ENCODE peak calls at places on chromosomes 16 and 17, in seven cellular contexts. T is fibroblast of pulmonary artery; Z is dorsolateral prefrontal cortex; A is GM12865; V is CD8-positive, alpha-beta T cell; K is esophagus squamous epithelium; E is tibial artery. F is an unnamed sample.

GRCh38 chr16:20868890-20869289 is 31.3 kb downstream of the DCUN1D3 start:
- DNase-seq in A (no peak), K (no peak), V (no peak), Z (peak), T (peak), E (peak), F (no peak)

GRCh38 chr16:31215287-31216115 is 1.4 kb downstream of the PYDC1 start:
- DNase-seq in K (no peak), A (no peak), T (peak), E (no peak), Z (peak), V (peak), F (peak)

GRCh38 chr16:2253293-2253692 is 1.9 kb upstream of the ECI1 start:
- DNase-seq in T (no peak), E (no peak), V (no peak), K (no peak), Z (no peak), A (no peak), F (no peak)

GRCh38 chr17:78802008-78802407 is 19.9 kb upstream of the CYTH1 start:
- DNase-seq in V (no peak), K (no peak), Z (no peak), T (no peak), A (no peak), E (no peak), F (no peak)

GRCh38 chr17:77841742-77842141 is 116.8 kb upstream of the TNRC6C start:
- DNase-seq in A (no peak), T (no peak), V (no peak), E (peak), K (no peak), Z (no peak), F (no peak)

GRCh38 chr16:58195771-58196170 is 2.1 kb downstream of the CSNK2A2 start:
- DNase-seq in T (no peak), V (no peak), K (no peak), A (no peak), E (no peak), Z (no peak), F (no peak)

GRCh38 chr16:35599429-35600165 is 2140.2 kb downstream of the TP53TG3F start:
- DNase-seq in Z (no peak), T (no peak), E (no peak), A (peak), K (no peak), V (no peak), F (no peak)

GRCh38 chr16:73000020-73000906 is 47.7 kb downstream of the ZFHX3 start:
- DNase-seq in K (no peak), E (peak), V (no peak), A (no peak), Z (peak), T (peak), F (no peak)

GRCh38 chr16:56191807-56192643 is 736 bp downstream of the GNAO1 start:
- DNase-seq in E (no peak), Z (no peak), T (no peak), V (no peak), K (no peak), A (no peak), F (no peak)

GRCh38 chr17:19456016-19456927 is 45.2 kb downstream of the RNF112 start:
- DNase-seq in A (no peak), E (no peak), K (no peak), T (no peak), Z (no peak), V (no peak), F (no peak)

GRCh38 chr16:50605733-50606430 is 57.7 kb downstream of the NKD1 start:
- DNase-seq in V (no peak), T (no peak), Z (no peak), A (no peak), K (no peak), E (peak), F (no peak)

GRCh38 chr17:64736804-64737492 is 74.8 kb upstream of the SMURF2 start:
- DNase-seq in K (no peak), E (no peak), V (peak), T (peak), Z (no peak), A (peak), F (no peak)

GRCh38 chr17:38585805-38586529 is 19.8 kb downstream of the SRCIN1 start:
- DNase-seq in Z (no peak), E (no peak), K (no peak), A (no peak), V (no peak), T (no peak), F (no peak)

GRCh38 chr17:48054238-48055185 is 6.4 kb downstream of the NFE2L1 start:
- DNase-seq in T (peak), A (no peak), Z (peak), K (no peak), V (no peak), E (peak), F (peak)

GRCh38 chr16:72768611-72769010 is 279.3 kb downstream of the ZFHX3 start:
- DNase-seq in V (no peak), K (no peak), A (no peak), Z (no peak), T (peak), E (no peak), F (no peak)

GRCh38 chr17:80888276-80889160 is 103.1 kb upstream of the CHMP6 start:
- DNase-seq in Z (peak), A (no peak), T (no peak), K (no peak), E (no peak), V (no peak), F (no peak)

GRCh38 chr17:2309338-2310143 is 5.8 kb downstream of the SRR start:
- DNase-seq in Z (no peak), T (peak), V (no peak), K (no peak), E (no peak), A (no peak), F (no peak)

GRCh38 chr17:80742091-80742490 is 197.5 kb downstream of the RPTOR start:
- DNase-seq in V (no peak), E (no peak), T (no peak), Z (no peak), K (no peak), A (no peak), F (no peak)

GRCh38 chr17:3890082-3890892 is 2.6 kb downstream of the CAMKK1 start:
- DNase-seq in V (no peak), E (peak), Z (peak), A (no peak), K (no peak), T (peak), F (no peak)

GRCh38 chr17:76700290-76700626 is 10.5 kb downstream of the MXRA7 start:
- DNase-seq in E (no peak), K (no peak), A (no peak), V (no peak), Z (no peak), T (no peak), F (no peak)

GRCh38 chr17:50027639-50028206 is 28.2 kb upstream of the ITGA3 start:
- DNase-seq in E (peak), T (peak), Z (no peak), K (no peak), A (no peak), V (no peak), F (no peak)

GRCh38 chr16:67723151-67723915 is 4.2 kb upstream of the GFOD2 start:
- DNase-seq in Z (no peak), E (peak), A (no peak), T (no peak), K (no peak), V (no peak), F (no peak)

GRCh38 chr16:80664226-80664625 is 123.4 kb downstream of the DYNLRB2 start:
- DNase-seq in K (no peak), V (no peak), A (no peak), Z (no peak), T (no peak), E (no peak), F (no peak)

GRCh38 chr16:77993586-77993985 is 28.8 kb upstream of the CLEC3A start:
- DNase-seq in V (no peak), E (no peak), T (no peak), Z (no peak), A (no peak), K (no peak), F (no peak)

GRCh38 chr16:85563515-85564276 is 49.4 kb upstream of the GSE1 start:
- DNase-seq in K (no peak), T (peak), E (peak), Z (no peak), V (no peak), A (no peak), F (no peak)
- H3K4me3 ChIP-seq in K (no peak), T (no peak), E (no peak), Z (no peak), V (no peak), A (no peak), F (no peak)

GRCh38 chr16:54242199-54242598 is 44.4 kb downstream of the IRX3 start:
- DNase-seq in V (no peak), A (peak), Z (peak), T (no peak), K (no peak), E (no peak), F (no peak)
- TF ChIP-seq CTCF in V (no peak), A (no peak), Z (no peak), T (no peak), K (no peak), E (no peak), F (no peak)

GRCh38 chr17:28381141-28381825 is 9.8 kb downstream of the SARM1 start:
- DNase-seq in V (no peak), Z (no peak), T (no peak), E (no peak), K (no peak), A (no peak), F (no peak)

GRCh38 chr17:28385037-28385797 is 13.7 kb downstream of the SARM1 start:
- DNase-seq in K (no peak), E (no peak), A (no peak), T (no peak), Z (no peak), V (no peak), F (peak)

GRCh38 chr17:28380572-28380907 is 9.0 kb downstream of the SARM1 start:
- DNase-seq in V (no peak), Z (no peak), A (no peak), T (no peak), E (no peak), K (no peak), F (peak)

GRCh38 chr17:28388106-28388505 is 16.6 kb downstream of the SARM1 start:
- DNase-seq in Z (no peak), T (no peak), K (no peak), A (no peak), E (no peak), V (no peak), F (no peak)

GRCh38 chr17:28384281-28385036 is 13.0 kb downstream of the SARM1 start:
- DNase-seq in A (no peak), K (no peak), T (no peak), V (peak), E (peak), Z (no peak), F (peak)
- H3K4me3 ChIP-seq in A (no peak), K (peak), T (no peak), V (peak), E (peak), Z (no peak), F (peak)

DNA sequence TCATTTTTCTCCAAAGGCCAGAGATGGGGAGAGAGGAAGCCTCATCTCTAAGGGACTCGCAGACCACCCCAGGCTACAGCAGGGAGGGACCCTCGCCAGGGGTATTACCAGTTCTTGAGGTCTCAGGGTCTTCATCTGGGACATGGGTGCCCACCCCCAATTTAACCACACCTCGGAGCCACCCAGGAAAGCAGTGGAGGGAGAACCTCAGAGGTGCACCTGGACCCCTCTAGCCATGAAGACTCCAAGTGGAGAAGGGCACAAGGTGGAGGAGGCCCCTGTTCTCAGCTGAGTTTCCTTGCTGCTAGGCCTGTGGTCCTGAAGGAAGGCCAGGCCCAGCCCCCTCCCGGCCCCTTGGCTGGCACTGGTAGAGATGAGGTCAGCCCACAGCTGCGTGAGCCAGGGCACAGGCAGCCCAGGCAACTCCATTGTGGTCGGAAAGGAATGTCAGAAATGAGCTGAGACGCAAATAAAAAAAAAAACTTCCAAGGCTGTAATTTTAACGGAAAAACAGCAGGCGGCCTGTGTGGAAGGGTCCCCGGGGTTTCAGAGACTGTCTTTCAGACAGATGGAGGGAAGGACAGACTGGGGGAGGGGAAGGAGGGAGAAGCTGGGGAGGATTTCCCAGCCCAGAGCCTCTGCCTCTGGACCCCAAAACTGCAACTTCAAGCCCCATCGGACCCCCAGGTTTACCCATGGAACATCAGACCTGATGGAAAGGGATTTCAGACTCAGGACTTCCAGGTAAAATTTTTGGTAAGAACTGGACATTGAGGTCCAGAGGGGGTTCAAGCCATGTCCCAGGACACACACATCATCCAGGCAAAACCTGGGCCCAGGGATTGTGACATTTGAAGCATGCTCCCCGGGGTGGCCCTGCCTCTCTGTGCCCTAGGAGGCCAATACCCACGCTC is 25.5 kb upstream of the MRPS23 start:
- DNase-seq in A (no peak), V (no peak), E (peak), K (no peak), T (peak), Z (peak), F (no peak)
- TF ChIP-seq CTCF in A (no peak), V (no peak), E (peak), K (no peak), T (peak), Z (no peak), F (no peak)

GRCh38 chr17:8118769-8119574 is 658 bp upstream of the ALOXE3 start:
- DNase-seq in E (peak), V (peak), A (peak), K (no peak), T (peak), Z (peak), F (peak)

GRCh38 chr17:8117980-8118768 is at the start of gene ALOXE3:
- DNase-seq in V (peak), T (peak), K (no peak), A (no peak), E (no peak), Z (no peak), F (peak)

GRCh38 chr17:8119575-8120519 is 1.5 kb upstream of the ALOXE3 start:
- DNase-seq in K (no peak), E (peak), A (peak), T (peak), V (peak), Z (peak), F (peak)

GRCh38 chr17:8116779-8117178 is 1.5 kb downstream of the ALOXE3 start:
- DNase-seq in E (no peak), K (no peak), T (no peak), A (no peak), V (no peak), Z (no peak), F (no peak)

DNA sequence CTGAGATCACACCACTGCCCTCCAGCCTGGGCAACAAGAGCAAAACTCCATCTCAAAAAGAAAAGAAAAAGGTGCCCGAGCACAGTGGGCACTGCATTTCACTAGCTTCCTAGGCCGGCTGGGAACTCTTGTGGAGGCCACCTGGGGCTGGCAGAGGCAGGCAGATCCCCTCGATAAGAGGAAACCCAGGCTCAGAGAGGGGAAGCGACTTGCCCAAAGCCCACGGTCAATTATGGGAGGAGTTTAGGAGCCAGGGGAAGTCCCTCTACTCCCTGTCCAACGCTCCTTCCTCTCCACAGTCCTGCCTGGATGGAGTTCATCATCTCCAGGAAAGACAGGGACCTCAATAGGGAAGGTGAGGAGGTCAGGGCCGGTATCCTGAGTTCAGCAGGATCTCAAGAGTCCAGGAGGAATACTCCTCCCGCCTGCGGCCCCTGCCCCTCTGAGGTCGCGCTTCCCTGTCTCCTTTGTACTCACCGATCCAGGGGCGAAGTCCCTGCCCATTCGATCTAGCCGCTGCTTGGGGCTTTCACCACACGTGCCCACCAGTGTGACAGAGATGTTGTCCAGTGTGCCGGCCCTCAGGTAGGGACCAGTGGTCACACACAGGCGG is 841 bp downstream of the ALOXE3 start:
- DNase-seq in E (no peak), K (no peak), T (no peak), Z (no peak), V (no peak), A (no peak), F (no peak)
- H3K4me3 ChIP-seq in E (peak), K (peak), T (peak), Z (peak), V (peak), A (peak), F (peak)

GRCh38 chr16:83878838-83879237 is 20.1 kb upstream of the MLYCD start:
- DNase-seq in T (peak), V (no peak), K (no peak), Z (no peak), E (no peak), A (no peak), F (peak)
- TF ChIP-seq CTCF in T (peak), V (no peak), K (peak), Z (peak), E (peak), A (no peak), F (peak)

GRCh38 chr17:59345476-59345875 is 14.0 kb downstream of the YPEL2 start:
- DNase-seq in A (no peak), Z (no peak), K (no peak), E (no peak), V (no peak), T (no peak), F (no peak)
- H3K4me3 ChIP-seq in A (no peak), Z (no peak), K (no peak), E (no peak), V (no peak), T (no peak), F (no peak)

GRCh38 chr16:3608069-3608468 is 3.3 kb downstream of the SLX4 start:
- DNase-seq in K (no peak), Z (no peak), A (peak), V (no peak), T (no peak), E (no peak), F (peak)

GRCh38 chr16:3610698-3611144 is 685 bp downstream of the SLX4 start:
- DNase-seq in A (peak), Z (no peak), T (peak), K (no peak), V (no peak), E (no peak), F (no peak)

GRCh38 chr16:3612510-3613466 is 1.4 kb upstream of the SLX4 start:
- DNase-seq in A (no peak), T (no peak), Z (no peak), V (no peak), K (no peak), E (no peak), F (no peak)

GRCh38 chr16:3609895-3610697 is 1.3 kb downstream of the SLX4 start:
- DNase-seq in K (no peak), V (no peak), A (peak), E (no peak), Z (no peak), T (no peak), F (peak)

DNA sequence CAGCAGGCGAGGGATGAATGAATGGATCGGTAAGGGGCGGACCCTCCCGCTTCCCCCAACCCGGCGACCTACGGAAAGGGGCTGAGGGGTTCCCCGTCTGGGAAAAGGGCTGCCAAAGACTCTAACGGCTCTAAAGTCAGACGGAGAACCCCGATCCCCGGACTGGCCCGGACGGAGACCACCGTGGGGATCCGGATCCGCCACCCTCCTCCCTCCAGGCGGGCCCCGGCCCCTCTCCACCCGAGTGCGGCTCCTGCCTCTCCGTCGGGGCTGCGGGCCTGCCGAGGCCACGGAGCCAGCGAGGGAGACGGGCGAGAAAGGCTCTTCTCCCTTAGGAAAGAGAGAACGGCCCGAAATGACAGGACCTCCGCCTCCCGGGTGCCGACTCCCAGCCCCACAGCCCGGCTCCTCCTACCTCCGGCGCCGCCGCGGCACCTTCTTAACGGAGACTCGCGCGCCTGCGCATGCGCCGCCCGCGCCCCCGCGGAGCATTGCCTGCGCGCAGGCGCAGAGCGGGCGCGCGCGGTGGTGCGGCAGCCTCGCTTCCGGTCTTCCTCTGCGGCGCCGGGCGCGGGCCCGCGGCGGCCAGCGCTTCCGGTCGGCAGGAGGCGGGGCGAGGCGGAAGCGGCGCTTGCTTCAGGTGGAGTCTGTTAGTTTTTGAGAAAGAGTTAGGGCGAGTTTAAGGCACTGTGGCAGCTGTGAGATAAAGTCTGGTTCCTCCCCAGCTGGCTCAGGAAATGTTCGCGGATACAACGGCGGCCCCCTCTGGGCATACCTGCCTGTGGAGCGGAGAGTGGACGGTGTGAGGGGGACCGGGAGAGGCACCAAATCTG is at the start of gene SLX4:
- DNase-seq in E (peak), K (peak), A (peak), Z (peak), T (peak), V (peak), F (peak)
- TF ChIP-seq CTCF in E (peak), K (peak), A (no peak), Z (peak), T (no peak), V (no peak), F (no peak)

DNA sequence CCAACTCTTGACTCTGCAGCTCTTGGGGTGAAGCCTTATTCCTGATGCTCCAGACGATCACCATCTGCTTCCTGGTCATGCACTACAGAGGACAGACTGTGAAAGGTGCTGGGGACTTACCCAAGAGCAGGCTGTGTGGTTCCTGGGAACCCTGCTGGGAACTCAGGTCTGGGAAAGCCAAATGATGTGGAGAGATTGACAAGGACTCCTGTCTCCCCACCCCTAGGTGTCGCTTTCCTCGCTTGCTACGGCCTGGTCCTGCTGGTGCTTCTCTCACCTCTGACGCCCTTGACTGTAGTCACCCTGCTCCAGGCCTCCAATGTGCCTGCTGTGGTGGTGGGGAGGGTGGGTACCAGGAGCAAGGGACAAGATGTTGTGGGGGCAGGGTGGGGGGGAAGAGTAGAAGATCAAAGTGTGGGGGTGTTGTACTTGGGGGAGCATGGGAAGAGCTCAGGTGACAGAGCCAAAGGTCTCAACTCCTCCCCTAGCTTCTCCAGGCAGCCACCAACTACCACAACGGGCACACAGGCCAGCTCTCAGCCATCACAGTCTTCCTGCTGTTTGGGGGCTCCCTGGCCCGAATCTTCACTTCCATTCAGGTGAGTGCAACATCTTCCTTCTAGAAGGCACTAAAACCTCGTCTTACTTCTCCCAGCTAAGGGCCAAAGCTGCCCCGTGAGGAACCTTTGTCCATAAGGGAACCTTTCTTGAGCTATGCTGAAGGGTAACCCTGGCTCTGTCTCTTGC is 3.0 kb downstream of the SOX15 start:
- DNase-seq in A (no peak), E (no peak), K (no peak), V (no peak), T (no peak), Z (no peak), F (no peak)
- H3K4me3 ChIP-seq in A (no peak), E (no peak), K (peak), V (no peak), T (no peak), Z (no peak), F (no peak)

F was measured in LNCaP clone FGC.